ENCODE peak calls at places on chromosomes 1 and 21, in seven cellular contexts. One of them, this sample, is unnamed.

GRCh38 chr1:97070366-97070765 is 348.8 kb downstream of the PTBP2 start:
- DNase-seq in left lung: no peak
- DNase-seq in fibroblast of mammary gland: peak; percentile 23
- DNase-seq in cardiac muscle cell: no peak
- DNase-seq in foreskin fibroblast: peak; percentile 20
- DNase-seq in heart right ventricle: no peak
- DNase-seq in tibial artery: no peak
- DNase-seq in this sample: no peak

GRCh38 chr1:229024528-229025119 is 246.3 kb upstream of the RAB4A start:
- DNase-seq in heart right ventricle: no peak
- DNase-seq in fibroblast of mammary gland: peak; percentile 94
- DNase-seq in foreskin fibroblast: peak; percentile 90
- DNase-seq in cardiac muscle cell: no peak
- DNase-seq in tibial artery: no peak
- DNase-seq in left lung: peak; percentile 82
- DNase-seq in this sample: no peak

GRCh38 chr1:179786815-179787736 is 44.0 kb downstream of the FAM163A start:
- DNase-seq in cardiac muscle cell: no peak
- DNase-seq in foreskin fibroblast: no peak
- DNase-seq in fibroblast of mammary gland: no peak
- DNase-seq in left lung: no peak
- DNase-seq in heart right ventricle: peak; percentile 47
- DNase-seq in tibial artery: no peak
- DNase-seq in this sample: no peak

GRCh38 chr1:214993419-214993818 is 89.1 kb upstream of the KCNK2 start:
- DNase-seq in cardiac muscle cell: no peak
- DNase-seq in tibial artery: no peak
- DNase-seq in fibroblast of mammary gland: peak; percentile 85
- DNase-seq in foreskin fibroblast: peak; percentile 73
- DNase-seq in left lung: no peak
- DNase-seq in heart right ventricle: no peak
- DNase-seq in this sample: no peak

GRCh38 chr1:3924871-3925655 is 25.0 kb upstream of the C1orf174 start:
- DNase-seq in left lung: no peak
- DNase-seq in fibroblast of mammary gland: peak; percentile 19
- DNase-seq in heart right ventricle: no peak
- DNase-seq in tibial artery: no peak
- DNase-seq in cardiac muscle cell: no peak
- DNase-seq in foreskin fibroblast: no peak
- DNase-seq in this sample: no peak

GRCh38 chr1:96554364-96554763 is 167.2 kb upstream of the PTBP2 start:
- DNase-seq in foreskin fibroblast: no peak
- DNase-seq in left lung: no peak
- DNase-seq in tibial artery: no peak
- DNase-seq in cardiac muscle cell: no peak
- DNase-seq in heart right ventricle: no peak
- DNase-seq in fibroblast of mammary gland: no peak
- DNase-seq in this sample: no peak

GRCh38 chr1:94071391-94071790 is 49.6 kb downstream of the ABCA4 start:
- DNase-seq in left lung: no peak
- DNase-seq in tibial artery: no peak
- DNase-seq in foreskin fibroblast: no peak
- DNase-seq in fibroblast of mammary gland: no peak
- DNase-seq in cardiac muscle cell: no peak
- DNase-seq in heart right ventricle: no peak
- DNase-seq in this sample: no peak

GRCh38 chr1:203556047-203556851 is 62.3 kb downstream of the OPTC start:
- DNase-seq in fibroblast of mammary gland: peak; percentile 93
- DNase-seq in left lung: no peak
- DNase-seq in tibial artery: peak; percentile 86
- DNase-seq in cardiac muscle cell: peak; percentile 92
- DNase-seq in foreskin fibroblast: peak; percentile 95
- DNase-seq in heart right ventricle: peak; percentile 69
- DNase-seq in this sample: no peak

GRCh38 chr1:184027751-184028682 is 9.5 kb downstream of the COLGALT2 start:
- DNase-seq in foreskin fibroblast: peak; percentile 8
- DNase-seq in heart right ventricle: no peak
- DNase-seq in tibial artery: no peak
- DNase-seq in cardiac muscle cell: no peak
- DNase-seq in fibroblast of mammary gland: no peak
- DNase-seq in left lung: no peak
- DNase-seq in this sample: no peak

GRCh38 chr1:236830116-236830515 is 35.0 kb downstream of the MTR start:
- DNase-seq in heart right ventricle: no peak
- DNase-seq in foreskin fibroblast: no peak
- DNase-seq in tibial artery: no peak
- DNase-seq in fibroblast of mammary gland: no peak
- DNase-seq in cardiac muscle cell: no peak
- DNase-seq in left lung: no peak
- DNase-seq in this sample: no peak

GRCh38 chr1:52037402-52037814 is 3.8 kb upstream of the KTI12 start:
- DNase-seq in fibroblast of mammary gland: peak; percentile 64
- DNase-seq in foreskin fibroblast: peak; percentile 73
- DNase-seq in cardiac muscle cell: no peak
- DNase-seq in heart right ventricle: no peak
- DNase-seq in tibial artery: no peak
- DNase-seq in left lung: no peak
- DNase-seq in this sample: no peak

GRCh38 chr1:52033190-52034049 is at the start of gene KTI12:
- DNase-seq in heart right ventricle: peak; percentile 88
- DNase-seq in tibial artery: peak; percentile 90
- DNase-seq in cardiac muscle cell: peak; percentile 91
- DNase-seq in foreskin fibroblast: peak; percentile 94
- DNase-seq in fibroblast of mammary gland: peak; percentile 92
- DNase-seq in left lung: peak; percentile 88
- DNase-seq in this sample: peak; percentile 76

GRCh38 chr1:20634065-20634593 is 871 bp downstream of the PINK1 start:
- DNase-seq in left lung: no peak
- DNase-seq in cardiac muscle cell: no peak
- DNase-seq in foreskin fibroblast: no peak
- DNase-seq in heart right ventricle: no peak
- DNase-seq in fibroblast of mammary gland: no peak
- DNase-seq in tibial artery: no peak
- DNase-seq in this sample: no peak

GRCh38 chr1:116767782-116768382 is 13.7 kb downstream of the CD2 start:
- DNase-seq in heart right ventricle: no peak
- DNase-seq in foreskin fibroblast: peak; percentile 45
- DNase-seq in cardiac muscle cell: no peak
- DNase-seq in left lung: no peak
- DNase-seq in tibial artery: no peak
- DNase-seq in fibroblast of mammary gland: peak; percentile 66
- DNase-seq in this sample: no peak

GRCh38 chr1:28887418-28887834 is 26.9 kb upstream of the EPB41 start:
- DNase-seq in heart right ventricle: peak; percentile 45
- DNase-seq in cardiac muscle cell: peak; percentile 52
- DNase-seq in left lung: peak; percentile 54
- DNase-seq in foreskin fibroblast: peak; percentile 22
- DNase-seq in fibroblast of mammary gland: no peak
- DNase-seq in tibial artery: no peak
- DNase-seq in this sample: peak; percentile 62

GRCh38 chr1:29122662-29122986 is 1.1 kb downstream of the TMEM200B start:
- DNase-seq in foreskin fibroblast: peak; percentile 97
- DNase-seq in heart right ventricle: peak; percentile 73
- DNase-seq in cardiac muscle cell: peak; percentile 32
- DNase-seq in left lung: peak; percentile 63
- DNase-seq in tibial artery: peak; percentile 92
- DNase-seq in fibroblast of mammary gland: peak; percentile 87
- DNase-seq in this sample: peak; percentile 26

GRCh38 chr21:26115899-26116298 is 54.7 kb downstream of the APP start:
- DNase-seq in fibroblast of mammary gland: peak; percentile 88
- DNase-seq in left lung: no peak
- DNase-seq in tibial artery: no peak
- DNase-seq in foreskin fibroblast: peak; percentile 28
- DNase-seq in cardiac muscle cell: no peak
- DNase-seq in heart right ventricle: no peak
- DNase-seq in this sample: no peak

GRCh38 chr1:23100074-23100748 is 68.4 kb downstream of the LUZP1 start:
- DNase-seq in foreskin fibroblast: peak; percentile 96
- DNase-seq in fibroblast of mammary gland: peak; percentile 97
- DNase-seq in heart right ventricle: no peak
- DNase-seq in left lung: no peak
- DNase-seq in cardiac muscle cell: no peak
- DNase-seq in tibial artery: no peak
- DNase-seq in this sample: no peak
- TF ChIP-seq CTCF in foreskin fibroblast: no peak
- TF ChIP-seq CTCF in fibroblast of mammary gland: no peak
- TF ChIP-seq CTCF in heart right ventricle: no peak
- TF ChIP-seq CTCF in left lung: no peak
- TF ChIP-seq CTCF in cardiac muscle cell: no peak
- TF ChIP-seq CTCF in tibial artery: no peak
- TF ChIP-seq CTCF in this sample: no peak

DNA sequence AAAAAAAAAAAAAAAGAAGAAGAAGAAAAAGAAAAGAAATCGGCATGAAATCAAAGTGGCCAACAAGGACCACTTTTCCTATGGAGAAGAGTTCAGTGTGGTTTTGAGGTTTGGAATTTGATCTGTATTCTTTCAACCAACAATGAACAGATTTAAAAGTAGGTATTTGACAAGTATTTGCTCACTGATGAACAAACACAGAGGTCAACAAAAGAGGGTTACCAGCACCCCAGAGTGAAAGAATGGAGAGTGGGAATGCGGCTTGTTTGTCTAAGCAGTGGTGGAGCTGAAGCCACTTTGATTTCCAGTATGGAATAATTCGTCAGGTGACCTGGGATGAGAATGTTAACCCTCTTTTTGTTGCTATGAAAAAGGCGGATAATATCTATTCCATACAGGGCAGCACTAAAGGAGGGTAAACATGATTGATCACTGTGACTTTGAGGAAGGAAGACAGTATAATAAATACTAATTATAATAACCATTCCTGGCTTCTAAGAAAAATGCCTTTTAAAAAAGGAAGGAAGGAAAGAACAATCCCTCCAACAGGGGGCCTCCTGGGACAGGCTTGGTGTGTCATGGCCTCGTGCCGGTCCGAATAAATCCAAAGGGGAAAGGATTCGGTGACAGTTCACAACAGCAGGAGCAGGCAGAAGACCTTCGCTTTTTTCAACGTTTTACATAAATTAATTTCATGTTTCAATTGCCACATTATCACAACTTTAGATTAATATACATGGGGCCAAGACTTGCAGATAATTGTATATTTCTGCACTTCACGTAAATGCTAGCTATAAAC is 37.2 kb upstream of the SIM2 start:
- DNase-seq in tibial artery: no peak
- DNase-seq in cardiac muscle cell: peak; percentile 55
- DNase-seq in foreskin fibroblast: peak; percentile 62
- DNase-seq in left lung: no peak
- DNase-seq in fibroblast of mammary gland: peak; percentile 39
- DNase-seq in heart right ventricle: no peak
- DNase-seq in this sample: no peak
- TF ChIP-seq CTCF in tibial artery: no peak
- TF ChIP-seq CTCF in cardiac muscle cell: peak; percentile 59
- TF ChIP-seq CTCF in foreskin fibroblast: peak; percentile 45
- TF ChIP-seq CTCF in left lung: no peak
- TF ChIP-seq CTCF in fibroblast of mammary gland: peak; percentile 51
- TF ChIP-seq CTCF in heart right ventricle: peak; percentile 52
- TF ChIP-seq CTCF in this sample: no peak

GRCh38 chr1:206880310-206880709 is 14.9 kb downstream of the IL20 start:
- DNase-seq in fibroblast of mammary gland: no peak
- DNase-seq in foreskin fibroblast: no peak
- DNase-seq in left lung: no peak
- DNase-seq in tibial artery: no peak
- DNase-seq in heart right ventricle: no peak
- DNase-seq in cardiac muscle cell: no peak
- DNase-seq in this sample: no peak

GRCh38 chr1:206883876-206884275 is 13.4 kb upstream of the IL24 start:
- DNase-seq in fibroblast of mammary gland: no peak
- DNase-seq in cardiac muscle cell: no peak
- DNase-seq in tibial artery: no peak
- DNase-seq in left lung: no peak
- DNase-seq in heart right ventricle: no peak
- DNase-seq in foreskin fibroblast: no peak
- DNase-seq in this sample: no peak

GRCh38 chr1:206885341-206886060 is 11.7 kb upstream of the IL24 start:
- DNase-seq in heart right ventricle: no peak
- DNase-seq in left lung: no peak
- DNase-seq in tibial artery: no peak
- DNase-seq in cardiac muscle cell: no peak
- DNase-seq in foreskin fibroblast: no peak
- DNase-seq in fibroblast of mammary gland: peak; percentile 53
- DNase-seq in this sample: no peak

GRCh38 chr1:206883160-206883559 is 14.1 kb upstream of the IL24 start:
- DNase-seq in heart right ventricle: no peak
- DNase-seq in tibial artery: no peak
- DNase-seq in foreskin fibroblast: no peak
- DNase-seq in fibroblast of mammary gland: no peak
- DNase-seq in cardiac muscle cell: no peak
- DNase-seq in left lung: no peak
- DNase-seq in this sample: no peak

DNA sequence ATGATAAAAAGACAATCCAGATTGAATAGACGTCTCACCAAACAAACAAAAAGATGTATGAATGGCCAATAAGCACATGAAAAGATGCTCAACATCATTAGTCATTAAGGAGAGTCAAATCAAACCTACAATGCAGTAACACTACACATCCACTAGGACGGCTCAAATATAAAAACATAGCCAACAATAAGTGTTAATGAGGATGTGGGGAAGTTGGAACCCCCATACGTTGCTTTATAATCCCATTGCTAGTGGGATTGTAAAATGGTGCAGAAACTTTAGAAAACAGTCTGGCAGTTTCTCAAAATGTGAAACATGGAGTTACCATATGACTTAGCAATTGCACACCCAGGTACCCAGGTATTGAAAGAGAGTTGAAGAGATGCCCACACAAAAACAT is 14.7 kb upstream of the IL24 start:
- DNase-seq in foreskin fibroblast: no peak
- DNase-seq in cardiac muscle cell: no peak
- DNase-seq in tibial artery: no peak
- DNase-seq in left lung: no peak
- DNase-seq in fibroblast of mammary gland: no peak
- DNase-seq in heart right ventricle: no peak
- DNase-seq in this sample: no peak
- TF ChIP-seq CTCF in foreskin fibroblast: no peak
- TF ChIP-seq CTCF in cardiac muscle cell: no peak
- TF ChIP-seq CTCF in tibial artery: no peak
- TF ChIP-seq CTCF in left lung: no peak
- TF ChIP-seq CTCF in fibroblast of mammary gland: peak; percentile 9
- TF ChIP-seq CTCF in heart right ventricle: no peak
- TF ChIP-seq CTCF in this sample: no peak

GRCh38 chr1:65432918-65433317 is 12.4 kb downstream of the LEPR start:
- DNase-seq in heart right ventricle: no peak
- DNase-seq in left lung: no peak
- DNase-seq in tibial artery: no peak
- DNase-seq in foreskin fibroblast: no peak
- DNase-seq in fibroblast of mammary gland: no peak
- DNase-seq in cardiac muscle cell: no peak
- DNase-seq in this sample: no peak

GRCh38 chr1:65435987-65436386 is 15.5 kb downstream of the LEPR start:
- DNase-seq in cardiac muscle cell: peak; percentile 61
- DNase-seq in fibroblast of mammary gland: peak; percentile 23
- DNase-seq in tibial artery: no peak
- DNase-seq in left lung: no peak
- DNase-seq in heart right ventricle: no peak
- DNase-seq in foreskin fibroblast: peak; percentile 66
- DNase-seq in this sample: no peak

GRCh38 chr1:65431111-65431705 is 10.7 kb downstream of the LEPR start:
- DNase-seq in tibial artery: no peak
- DNase-seq in heart right ventricle: no peak
- DNase-seq in cardiac muscle cell: peak; percentile 55
- DNase-seq in fibroblast of mammary gland: peak; percentile 65
- DNase-seq in left lung: no peak
- DNase-seq in foreskin fibroblast: peak; percentile 65
- DNase-seq in this sample: no peak

GRCh38 chr1:65434760-65435159 is 14.3 kb downstream of the LEPR start:
- DNase-seq in tibial artery: no peak
- DNase-seq in fibroblast of mammary gland: no peak
- DNase-seq in foreskin fibroblast: no peak
- DNase-seq in heart right ventricle: no peak
- DNase-seq in left lung: no peak
- DNase-seq in cardiac muscle cell: no peak
- DNase-seq in this sample: no peak

GRCh38 chr1:65434255-65434654 is 13.8 kb downstream of the LEPR start:
- DNase-seq in fibroblast of mammary gland: no peak
- DNase-seq in cardiac muscle cell: no peak
- DNase-seq in left lung: no peak
- DNase-seq in foreskin fibroblast: no peak
- DNase-seq in heart right ventricle: no peak
- DNase-seq in tibial artery: no peak
- DNase-seq in this sample: no peak
- TF ChIP-seq CTCF in fibroblast of mammary gland: no peak
- TF ChIP-seq CTCF in cardiac muscle cell: peak; percentile 23
- TF ChIP-seq CTCF in left lung: no peak
- TF ChIP-seq CTCF in foreskin fibroblast: no peak
- TF ChIP-seq CTCF in heart right ventricle: no peak
- TF ChIP-seq CTCF in tibial artery: no peak
- TF ChIP-seq CTCF in this sample: no peak